ENCODE peak calls at places on chromosomes 12 and 14, in five cellular contexts. C, U, I, X and H are unnamed samples.

GRCh38 chr14:22221508-22221907 is 367.5 kb downstream of the DAD1 start:
- DNase-seq in C (no peak), U (no peak), I (peak), X (no peak), H (no peak)

GRCh38 chr12:1800646-1801284 is 19.6 kb upstream of the LRTM2 start:
- DNase-seq in C (peak), U (no peak), I (no peak), X (peak), H (peak)

GRCh38 chr12:12379831-12380730 is 23.2 kb downstream of the BORCS5 start:
- DNase-seq in C (no peak), U (peak), I (no peak), X (no peak), H (no peak)

GRCh38 chr14:93410021-93410420 is 20.7 kb upstream of the UNC79 start:
- DNase-seq in C (no peak), U (no peak), I (no peak), X (no peak), H (no peak)

GRCh38 chr14:39469094-39469710 is 37.0 kb upstream of the FBXO33 start:
- DNase-seq in C (peak), U (peak), I (no peak), X (no peak), H (no peak)

GRCh38 chr14:73724696-73725095 is 10.5 kb upstream of the PNMA1 start:
- DNase-seq in C (no peak), U (no peak), I (no peak), X (no peak), H (no peak)

GRCh38 chr14:92601757-92602417 is 88.3 kb downstream of the RIN3 start:
- DNase-seq in C (peak), U (no peak), I (no peak), X (no peak), H (no peak)

GRCh38 chr14:37988472-37988871 is 219.2 kb upstream of the SSTR1 start:
- DNase-seq in C (no peak), U (no peak), I (no peak), X (no peak), H (no peak)

GRCh38 chr14:89365071-89365801 is 51.8 kb downstream of the FOXN3 start:
- DNase-seq in C (no peak), U (peak), I (no peak), X (no peak), H (no peak)

GRCh38 chr12:38904932-38905479 is 385 bp downstream of the CPNE8 start:
- DNase-seq in C (no peak), U (peak), I (peak), X (peak), H (peak)

GRCh38 chr12:38903596-38903995 is 1.8 kb downstream of the CPNE8 start:
- DNase-seq in C (no peak), U (no peak), I (no peak), X (no peak), H (no peak)

GRCh38 chr12:38906482-38907170 is 1.2 kb upstream of the CPNE8 start:
- DNase-seq in C (peak), U (peak), I (peak), X (peak), H (peak)

GRCh38 chr12:38907171-38907923 is 2.0 kb upstream of the CPNE8 start:
- DNase-seq in C (no peak), U (no peak), I (no peak), X (no peak), H (no peak)

DNA sequence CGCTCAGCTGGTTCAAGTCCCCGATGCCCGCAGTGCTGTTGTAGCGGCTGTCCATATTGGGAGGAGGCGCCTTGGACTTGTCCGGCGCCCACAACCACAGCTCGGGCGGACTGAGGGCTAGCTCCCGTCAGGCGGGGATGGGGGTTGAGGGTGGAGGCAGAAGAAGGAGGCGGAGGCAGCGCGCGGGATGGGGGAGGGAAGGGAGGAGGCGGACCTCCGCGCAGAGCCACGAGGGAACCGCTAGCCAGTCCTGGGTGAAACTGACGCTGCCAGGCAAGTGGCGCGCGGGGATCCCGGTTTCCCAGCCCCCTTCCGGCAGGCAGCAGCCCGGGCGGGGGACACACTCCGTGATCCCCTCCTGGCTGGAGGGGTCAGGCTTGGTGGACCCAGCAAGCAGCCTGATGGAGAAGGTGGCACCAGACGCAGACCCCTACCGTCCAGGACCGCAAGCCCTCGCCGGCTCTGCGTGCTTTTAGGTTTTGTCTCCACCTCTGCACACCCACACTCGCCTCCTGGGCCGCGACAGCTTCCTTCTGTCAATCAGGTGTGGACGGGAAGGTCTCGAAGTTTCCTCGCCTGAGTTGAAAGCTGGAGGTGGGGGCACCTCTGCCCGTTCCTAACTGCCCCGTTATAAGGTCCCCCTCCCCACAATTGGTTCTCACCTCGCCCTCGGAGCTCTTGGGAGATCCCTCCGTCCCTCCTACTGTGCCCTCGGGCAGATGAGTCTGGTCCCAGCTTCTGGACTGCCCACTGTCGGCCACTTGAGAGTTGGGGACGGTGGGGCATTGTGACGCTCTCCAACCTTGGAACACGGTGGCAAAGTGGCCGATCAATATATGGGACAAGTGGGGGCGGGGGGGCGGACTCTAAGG is at the start of gene CPNE8:
- DNase-seq in C (peak), U (peak), I (peak), X (peak), H (peak)
- H3K27ac ChIP-seq in C (no peak), U (peak), I (peak), X (peak), H (peak)

GRCh38 chr12:6276936-6277615 is 33.4 kb upstream of the PLEKHG6 start:
- DNase-seq in C (no peak), U (no peak), I (no peak), X (no peak), H (peak)
- TF ChIP-seq CTCF in C (no peak), U (no peak), I (no peak), X (no peak), H (peak)

DNA sequence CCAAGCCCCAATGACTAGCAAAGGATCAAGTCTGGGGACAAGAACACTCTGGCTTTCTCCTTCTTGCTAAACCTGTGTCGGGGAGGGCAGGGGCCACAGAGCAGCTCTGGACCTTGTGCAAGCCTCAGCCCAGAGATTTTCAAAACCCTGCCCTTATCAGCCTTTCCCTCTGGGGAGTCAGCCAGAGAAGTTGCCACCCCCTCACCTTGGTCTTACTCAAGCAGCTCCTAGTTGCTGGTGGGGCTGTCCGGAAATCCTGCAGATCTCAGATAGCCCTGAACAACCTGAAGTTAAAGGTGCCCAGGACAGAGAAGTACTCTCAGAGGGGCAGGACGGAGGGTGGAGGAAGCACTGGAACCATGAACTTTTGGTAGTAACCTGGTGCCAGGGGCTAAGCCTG is 1.1 kb downstream of the HVCN1 start:
- DNase-seq in C (no peak), U (no peak), I (no peak), X (no peak), H (no peak)
- H3K27ac ChIP-seq in C (no peak), U (no peak), I (no peak), X (no peak), H (no peak)

GRCh38 chr14:104682107-104682593 is 7.3 kb upstream of the INF2 start:
- DNase-seq in C (peak), U (no peak), I (peak), X (no peak), H (peak)

GRCh38 chr14:104683653-104684448 is 5.6 kb upstream of the INF2 start:
- DNase-seq in C (no peak), U (no peak), I (no peak), X (no peak), H (peak)

GRCh38 chr14:104680056-104680805 is 9.2 kb upstream of the INF2 start:
- DNase-seq in C (no peak), U (no peak), I (peak), X (no peak), H (peak)

GRCh38 chr14:104680806-104681688 is 8.4 kb upstream of the INF2 start:
- DNase-seq in C (peak), U (no peak), I (peak), X (peak), H (peak)

GRCh38 chr14:104681689-104682074 is 7.7 kb upstream of the INF2 start:
- DNase-seq in C (peak), U (no peak), I (peak), X (peak), H (peak)
- TF ChIP-seq CTCF in C (peak), U (no peak), I (no peak), X (no peak), H (no peak)

GRCh38 chr14:59695198-59695597 is 118.6 kb upstream of the CCDC175 start:
- DNase-seq in C (no peak), U (no peak), I (peak), X (peak), H (no peak)
- H3K27ac ChIP-seq in C (no peak), U (no peak), I (peak), X (peak), H (no peak)

DNA sequence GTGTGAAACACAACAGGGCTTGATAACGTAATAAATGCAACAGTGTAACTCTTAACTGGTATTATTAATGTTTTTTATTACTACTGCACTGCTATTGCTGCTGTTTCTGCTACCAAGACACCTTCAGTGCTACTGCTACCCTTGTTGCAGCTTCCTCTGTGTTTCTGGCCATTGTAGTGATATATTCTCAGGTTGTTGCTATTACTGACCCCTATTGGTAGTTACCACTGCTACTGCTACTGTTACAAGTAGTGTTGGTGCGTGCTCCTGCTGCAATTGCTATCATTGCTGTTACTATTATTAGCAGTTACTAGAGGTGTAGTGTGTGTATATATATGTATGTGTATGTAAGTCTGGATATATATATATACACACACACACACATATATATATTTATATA is 87.2 kb upstream of the PTPRB start:
- DNase-seq in C (peak), U (no peak), I (no peak), X (no peak), H (no peak)
- TF ChIP-seq CTCF in C (peak), U (no peak), I (no peak), X (no peak), H (peak)

GRCh38 chr12:26108915-26109314 is 15.9 kb downstream of the BHLHE41 start:
- DNase-seq in C (no peak), U (no peak), I (no peak), X (peak), H (no peak)
- H3K27ac ChIP-seq in C (no peak), U (no peak), I (no peak), X (peak), H (no peak)

DNA sequence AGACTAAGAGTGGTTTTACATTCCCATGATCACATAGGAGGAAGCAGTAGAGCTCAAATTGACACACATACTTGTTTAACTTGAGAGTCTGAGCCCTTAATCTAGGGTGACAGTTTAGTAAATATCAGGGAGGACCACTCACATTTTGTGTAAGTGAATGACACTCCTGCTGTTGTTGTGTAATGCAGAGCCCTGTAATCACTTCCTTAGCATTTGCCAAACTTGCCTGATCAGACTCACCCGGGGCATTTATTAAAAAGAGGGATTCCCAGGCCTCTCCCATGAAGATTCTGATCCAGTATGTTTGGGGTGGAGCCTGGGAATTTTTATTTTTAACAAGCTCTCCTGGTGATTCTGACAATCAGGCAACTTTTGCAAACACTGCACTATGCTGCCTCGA is 119.6 kb downstream of the NUAK1 start:
- DNase-seq in C (no peak), U (no peak), I (no peak), X (no peak), H (no peak)
- TF ChIP-seq CTCF in C (no peak), U (no peak), I (no peak), X (no peak), H (no peak)

GRCh38 chr12:5509557-5509956 is 77.6 kb downstream of the NTF3 start:
- DNase-seq in C (no peak), U (no peak), I (no peak), X (no peak), H (no peak)
- H3K27ac ChIP-seq in C (no peak), U (no peak), I (no peak), X (no peak), H (no peak)